ENCODE peak calls at places on chromosomes 7 and 10, in eight cellular contexts. One of them, this sample, is unnamed.

GRCh38 chr7:73723813-73724212 is 4.3 kb upstream of the STX1A start:
- DNase-seq in activated naive CD4-positive, alpha-beta T cell treated with Interleukin-2 at 50 U/mL for 16 hours: no peak
- DNase-seq in GM03348: no peak
- DNase-seq in NCI-H1417: no peak
- DNase-seq in fibroblast of lung: no peak
- DNase-seq in activated CD8-positive, alpha-beta memory T cell treated with anti-CD3 and anti-CD28 coated beads, Interleukin-2, amount 50 U/mL, for 4 hours: no peak
- DNase-seq in cerebellum: no peak
- DNase-seq in AG10803: no peak
- DNase-seq in this sample: no peak

GRCh38 chr7:3979956-3980643 is 679.0 kb downstream of the SDK1 start:
- DNase-seq in AG10803: no peak
- DNase-seq in fibroblast of lung: peak
- DNase-seq in GM03348: no peak
- DNase-seq in activated naive CD4-positive, alpha-beta T cell treated with Interleukin-2 at 50 U/mL for 16 hours: no peak
- DNase-seq in cerebellum: no peak
- DNase-seq in NCI-H1417: no peak
- DNase-seq in activated CD8-positive, alpha-beta memory T cell treated with anti-CD3 and anti-CD28 coated beads, Interleukin-2, amount 50 U/mL, for 4 hours: no peak
- DNase-seq in this sample: no peak

GRCh38 chr7:77940647-77941046 is 142.1 kb downstream of the PHTF2 start:
- DNase-seq in GM03348: peak
- DNase-seq in fibroblast of lung: peak
- DNase-seq in NCI-H1417: peak
- DNase-seq in AG10803: peak
- DNase-seq in cerebellum: peak
- DNase-seq in activated CD8-positive, alpha-beta memory T cell treated with anti-CD3 and anti-CD28 coated beads, Interleukin-2, amount 50 U/mL, for 4 hours: no peak
- DNase-seq in activated naive CD4-positive, alpha-beta T cell treated with Interleukin-2 at 50 U/mL for 16 hours: peak
- DNase-seq in this sample: no peak

GRCh38 chr10:31912898-31913847 is 15.5 kb downstream of the ARHGAP12 start:
- DNase-seq in fibroblast of lung: peak
- DNase-seq in NCI-H1417: no peak
- DNase-seq in cerebellum: peak
- DNase-seq in AG10803: peak
- DNase-seq in activated naive CD4-positive, alpha-beta T cell treated with Interleukin-2 at 50 U/mL for 16 hours: no peak
- DNase-seq in activated CD8-positive, alpha-beta memory T cell treated with anti-CD3 and anti-CD28 coated beads, Interleukin-2, amount 50 U/mL, for 4 hours: no peak
- DNase-seq in GM03348: no peak
- DNase-seq in this sample: no peak

GRCh38 chr10:129779126-129779525 is 184.9 kb downstream of the EBF3 start:
- DNase-seq in NCI-H1417: no peak
- DNase-seq in activated naive CD4-positive, alpha-beta T cell treated with Interleukin-2 at 50 U/mL for 16 hours: no peak
- DNase-seq in cerebellum: no peak
- DNase-seq in GM03348: no peak
- DNase-seq in fibroblast of lung: no peak
- DNase-seq in activated CD8-positive, alpha-beta memory T cell treated with anti-CD3 and anti-CD28 coated beads, Interleukin-2, amount 50 U/mL, for 4 hours: no peak
- DNase-seq in AG10803: no peak
- DNase-seq in this sample: no peak

GRCh38 chr7:90536449-90536848 is 59.7 kb upstream of the CDK14 start:
- DNase-seq in activated naive CD4-positive, alpha-beta T cell treated with Interleukin-2 at 50 U/mL for 16 hours: no peak
- DNase-seq in GM03348: no peak
- DNase-seq in AG10803: no peak
- DNase-seq in cerebellum: no peak
- DNase-seq in fibroblast of lung: no peak
- DNase-seq in NCI-H1417: no peak
- DNase-seq in activated CD8-positive, alpha-beta memory T cell treated with anti-CD3 and anti-CD28 coated beads, Interleukin-2, amount 50 U/mL, for 4 hours: no peak
- DNase-seq in this sample: no peak

GRCh38 chr7:45660201-45660900 is 86.2 kb downstream of the ADCY1 start:
- DNase-seq in activated CD8-positive, alpha-beta memory T cell treated with anti-CD3 and anti-CD28 coated beads, Interleukin-2, amount 50 U/mL, for 4 hours: no peak
- DNase-seq in activated naive CD4-positive, alpha-beta T cell treated with Interleukin-2 at 50 U/mL for 16 hours: no peak
- DNase-seq in GM03348: no peak
- DNase-seq in fibroblast of lung: no peak
- DNase-seq in NCI-H1417: no peak
- DNase-seq in AG10803: no peak
- DNase-seq in cerebellum: no peak
- DNase-seq in this sample: no peak

GRCh38 chr7:98034044-98035035 is 44.3 kb upstream of the OCM2 start:
- DNase-seq in AG10803: no peak
- DNase-seq in activated naive CD4-positive, alpha-beta T cell treated with Interleukin-2 at 50 U/mL for 16 hours: no peak
- DNase-seq in NCI-H1417: no peak
- DNase-seq in cerebellum: peak
- DNase-seq in GM03348: peak
- DNase-seq in fibroblast of lung: no peak
- DNase-seq in activated CD8-positive, alpha-beta memory T cell treated with anti-CD3 and anti-CD28 coated beads, Interleukin-2, amount 50 U/mL, for 4 hours: no peak
- DNase-seq in this sample: no peak

GRCh38 chr10:124741922-124742417 is 2.2 kb downstream of the FAM53B start:
- DNase-seq in activated CD8-positive, alpha-beta memory T cell treated with anti-CD3 and anti-CD28 coated beads, Interleukin-2, amount 50 U/mL, for 4 hours: no peak
- DNase-seq in fibroblast of lung: no peak
- DNase-seq in NCI-H1417: no peak
- DNase-seq in AG10803: no peak
- DNase-seq in cerebellum: no peak
- DNase-seq in GM03348: no peak
- DNase-seq in activated naive CD4-positive, alpha-beta T cell treated with Interleukin-2 at 50 U/mL for 16 hours: peak
- DNase-seq in this sample: no peak

GRCh38 chr10:47351899-47352815 is 4.0 kb downstream of the RBP3 start:
- DNase-seq in fibroblast of lung: no peak
- DNase-seq in NCI-H1417: no peak
- DNase-seq in GM03348: no peak
- DNase-seq in AG10803: no peak
- DNase-seq in activated CD8-positive, alpha-beta memory T cell treated with anti-CD3 and anti-CD28 coated beads, Interleukin-2, amount 50 U/mL, for 4 hours: no peak
- DNase-seq in activated naive CD4-positive, alpha-beta T cell treated with Interleukin-2 at 50 U/mL for 16 hours: no peak
- DNase-seq in cerebellum: no peak
- DNase-seq in this sample: no peak

GRCh38 chr10:89942217-89942616 is 240.8 kb downstream of the KIF20B start:
- DNase-seq in fibroblast of lung: peak
- DNase-seq in activated CD8-positive, alpha-beta memory T cell treated with anti-CD3 and anti-CD28 coated beads, Interleukin-2, amount 50 U/mL, for 4 hours: no peak
- DNase-seq in AG10803: no peak
- DNase-seq in GM03348: no peak
- DNase-seq in activated naive CD4-positive, alpha-beta T cell treated with Interleukin-2 at 50 U/mL for 16 hours: no peak
- DNase-seq in cerebellum: no peak
- DNase-seq in NCI-H1417: no peak
- DNase-seq in this sample: no peak

GRCh38 chr10:122234416-122234815 is 36.7 kb upstream of the BTBD16 start:
- DNase-seq in cerebellum: no peak
- DNase-seq in fibroblast of lung: no peak
- DNase-seq in activated naive CD4-positive, alpha-beta T cell treated with Interleukin-2 at 50 U/mL for 16 hours: no peak
- DNase-seq in NCI-H1417: peak
- DNase-seq in GM03348: no peak
- DNase-seq in AG10803: no peak
- DNase-seq in activated CD8-positive, alpha-beta memory T cell treated with anti-CD3 and anti-CD28 coated beads, Interleukin-2, amount 50 U/mL, for 4 hours: no peak
- DNase-seq in this sample: no peak

GRCh38 chr7:144720139-144720538 is 115.7 kb downstream of the TPK1 start:
- DNase-seq in cerebellum: no peak
- DNase-seq in NCI-H1417: peak
- DNase-seq in GM03348: no peak
- DNase-seq in activated naive CD4-positive, alpha-beta T cell treated with Interleukin-2 at 50 U/mL for 16 hours: no peak
- DNase-seq in AG10803: no peak
- DNase-seq in fibroblast of lung: peak
- DNase-seq in activated CD8-positive, alpha-beta memory T cell treated with anti-CD3 and anti-CD28 coated beads, Interleukin-2, amount 50 U/mL, for 4 hours: no peak
- DNase-seq in this sample: no peak

GRCh38 chr10:12405342-12406320 is 56.3 kb downstream of the CAMK1D start:
- DNase-seq in activated naive CD4-positive, alpha-beta T cell treated with Interleukin-2 at 50 U/mL for 16 hours: no peak
- DNase-seq in activated CD8-positive, alpha-beta memory T cell treated with anti-CD3 and anti-CD28 coated beads, Interleukin-2, amount 50 U/mL, for 4 hours: no peak
- DNase-seq in GM03348: no peak
- DNase-seq in AG10803: no peak
- DNase-seq in NCI-H1417: peak
- DNase-seq in cerebellum: no peak
- DNase-seq in fibroblast of lung: peak
- DNase-seq in this sample: no peak

GRCh38 chr7:132275384-132275783 is 300.9 kb downstream of the PLXNA4 start:
- DNase-seq in AG10803: no peak
- DNase-seq in fibroblast of lung: no peak
- DNase-seq in NCI-H1417: peak
- DNase-seq in cerebellum: no peak
- DNase-seq in activated naive CD4-positive, alpha-beta T cell treated with Interleukin-2 at 50 U/mL for 16 hours: no peak
- DNase-seq in GM03348: no peak
- DNase-seq in activated CD8-positive, alpha-beta memory T cell treated with anti-CD3 and anti-CD28 coated beads, Interleukin-2, amount 50 U/mL, for 4 hours: no peak
- DNase-seq in this sample: no peak

GRCh38 chr7:129412501-129412900 is 21.7 kb upstream of the STRIP2 start:
- DNase-seq in GM03348: no peak
- DNase-seq in cerebellum: no peak
- DNase-seq in fibroblast of lung: no peak
- DNase-seq in activated naive CD4-positive, alpha-beta T cell treated with Interleukin-2 at 50 U/mL for 16 hours: no peak
- DNase-seq in activated CD8-positive, alpha-beta memory T cell treated with anti-CD3 and anti-CD28 coated beads, Interleukin-2, amount 50 U/mL, for 4 hours: no peak
- DNase-seq in NCI-H1417: no peak
- DNase-seq in AG10803: no peak
- DNase-seq in this sample: no peak

GRCh38 chr10:70191161-70191770 is 21.0 kb upstream of the SAR1A start:
- DNase-seq in GM03348: peak
- DNase-seq in NCI-H1417: no peak
- DNase-seq in fibroblast of lung: peak
- DNase-seq in AG10803: no peak
- DNase-seq in cerebellum: no peak
- DNase-seq in activated naive CD4-positive, alpha-beta T cell treated with Interleukin-2 at 50 U/mL for 16 hours: no peak
- DNase-seq in activated CD8-positive, alpha-beta memory T cell treated with anti-CD3 and anti-CD28 coated beads, Interleukin-2, amount 50 U/mL, for 4 hours: no peak
- DNase-seq in this sample: no peak

GRCh38 chr10:43962346-43963191 is 313.9 kb upstream of the ZNF32 start:
- DNase-seq in activated naive CD4-positive, alpha-beta T cell treated with Interleukin-2 at 50 U/mL for 16 hours: no peak
- DNase-seq in activated CD8-positive, alpha-beta memory T cell treated with anti-CD3 and anti-CD28 coated beads, Interleukin-2, amount 50 U/mL, for 4 hours: no peak
- DNase-seq in GM03348: peak
- DNase-seq in fibroblast of lung: peak
- DNase-seq in cerebellum: no peak
- DNase-seq in NCI-H1417: no peak
- DNase-seq in AG10803: peak
- DNase-seq in this sample: peak

GRCh38 chr7:134834689-134835462 is 55.4 kb downstream of the CALD1 start:
- DNase-seq in cerebellum: no peak
- DNase-seq in NCI-H1417: no peak
- DNase-seq in activated CD8-positive, alpha-beta memory T cell treated with anti-CD3 and anti-CD28 coated beads, Interleukin-2, amount 50 U/mL, for 4 hours: no peak
- DNase-seq in fibroblast of lung: peak
- DNase-seq in activated naive CD4-positive, alpha-beta T cell treated with Interleukin-2 at 50 U/mL for 16 hours: no peak
- DNase-seq in GM03348: peak
- DNase-seq in AG10803: peak
- DNase-seq in this sample: no peak

GRCh38 chr10:86261470-86261869 is 105.1 kb downstream of the GRID1 start:
- DNase-seq in fibroblast of lung: no peak
- DNase-seq in cerebellum: no peak
- DNase-seq in activated naive CD4-positive, alpha-beta T cell treated with Interleukin-2 at 50 U/mL for 16 hours: no peak
- DNase-seq in activated CD8-positive, alpha-beta memory T cell treated with anti-CD3 and anti-CD28 coated beads, Interleukin-2, amount 50 U/mL, for 4 hours: no peak
- DNase-seq in GM03348: no peak
- DNase-seq in AG10803: no peak
- DNase-seq in NCI-H1417: peak
- DNase-seq in this sample: no peak

GRCh38 chr10:72794260-72794659 is 99.3 kb upstream of the OIT3 start:
- DNase-seq in GM03348: no peak
- DNase-seq in activated CD8-positive, alpha-beta memory T cell treated with anti-CD3 and anti-CD28 coated beads, Interleukin-2, amount 50 U/mL, for 4 hours: no peak
- DNase-seq in AG10803: peak
- DNase-seq in cerebellum: no peak
- DNase-seq in activated naive CD4-positive, alpha-beta T cell treated with Interleukin-2 at 50 U/mL for 16 hours: no peak
- DNase-seq in fibroblast of lung: peak
- DNase-seq in NCI-H1417: no peak
- DNase-seq in this sample: no peak

This sample was measured in AG04449.